ENCODE peak calls at places on chromosomes 2 and 18, in nine cellular contexts. One of them, this sample, is unnamed.

GRCh38 chr2:197879844-197880408 is 75.5 kb downstream of the PLCL1 start:
- DNase-seq in CD8-positive, alpha-beta T cell: no peak
- DNase-seq in cardiac muscle cell: no peak
- DNase-seq in Caki2: no peak
- DNase-seq in stimulated activated naive B cell treated with anti-CD40 and anti-IgM and Interleukin-4, amounts not matched to agents 10 μg/mL and 1 μg/mL and 100 μg/mL, for 72 hours: no peak
- DNase-seq in MM.1S: no peak
- DNase-seq in NCI-H510A treated with DMSO at 0.1 percent for 48 hours: no peak
- DNase-seq in activated CD8-positive, alpha-beta T cell treated with anti-CD3 and anti-CD28 coated beads for 36 hours: no peak
- DNase-seq in amniotic stem cell: no peak
- DNase-seq in this sample: no peak

GRCh38 chr2:46878240-46878877 is 37.2 kb downstream of the MCFD2 start:
- DNase-seq in CD8-positive, alpha-beta T cell: no peak
- DNase-seq in cardiac muscle cell: no peak
- DNase-seq in Caki2: no peak
- DNase-seq in stimulated activated naive B cell treated with anti-CD40 and anti-IgM and Interleukin-4, amounts not matched to agents 10 μg/mL and 1 μg/mL and 100 μg/mL, for 72 hours: no peak
- DNase-seq in MM.1S: no peak
- DNase-seq in NCI-H510A treated with DMSO at 0.1 percent for 48 hours: no peak
- DNase-seq in activated CD8-positive, alpha-beta T cell treated with anti-CD3 and anti-CD28 coated beads for 36 hours: no peak
- DNase-seq in amniotic stem cell: no peak
- DNase-seq in this sample: no peak

GRCh38 chr2:43989549-43989948 is 6.2 kb downstream of the LRPPRC start:
- DNase-seq in CD8-positive, alpha-beta T cell: no peak
- DNase-seq in cardiac muscle cell: no peak
- DNase-seq in Caki2: no peak
- DNase-seq in stimulated activated naive B cell treated with anti-CD40 and anti-IgM and Interleukin-4, amounts not matched to agents 10 μg/mL and 1 μg/mL and 100 μg/mL, for 72 hours: no peak
- DNase-seq in MM.1S: no peak
- DNase-seq in NCI-H510A treated with DMSO at 0.1 percent for 48 hours: no peak
- DNase-seq in activated CD8-positive, alpha-beta T cell treated with anti-CD3 and anti-CD28 coated beads for 36 hours: no peak
- DNase-seq in amniotic stem cell: no peak
- DNase-seq in this sample: no peak

GRCh38 chr2:28577796-28578680 is 82.2 kb downstream of the PLB1 start:
- DNase-seq in CD8-positive, alpha-beta T cell: no peak
- DNase-seq in cardiac muscle cell: no peak
- DNase-seq in Caki2: no peak
- DNase-seq in stimulated activated naive B cell treated with anti-CD40 and anti-IgM and Interleukin-4, amounts not matched to agents 10 μg/mL and 1 μg/mL and 100 μg/mL, for 72 hours: no peak
- DNase-seq in MM.1S: no peak
- DNase-seq in NCI-H510A treated with DMSO at 0.1 percent for 48 hours: no peak
- DNase-seq in activated CD8-positive, alpha-beta T cell treated with anti-CD3 and anti-CD28 coated beads for 36 hours: no peak
- DNase-seq in amniotic stem cell: no peak
- DNase-seq in this sample: no peak

GRCh38 chr2:96106991-96107882 is 9.1 kb downstream of the ADRA2B start:
- DNase-seq in CD8-positive, alpha-beta T cell: no peak
- DNase-seq in cardiac muscle cell: no peak
- DNase-seq in Caki2: no peak
- DNase-seq in stimulated activated naive B cell treated with anti-CD40 and anti-IgM and Interleukin-4, amounts not matched to agents 10 μg/mL and 1 μg/mL and 100 μg/mL, for 72 hours: no peak
- DNase-seq in MM.1S: no peak
- DNase-seq in NCI-H510A treated with DMSO at 0.1 percent for 48 hours: no peak
- DNase-seq in activated CD8-positive, alpha-beta T cell treated with anti-CD3 and anti-CD28 coated beads for 36 hours: no peak
- DNase-seq in amniotic stem cell: no peak
- DNase-seq in this sample: no peak

GRCh38 chr2:199818001-199818400 is 33.0 kb downstream of the FTCDNL1 start:
- DNase-seq in CD8-positive, alpha-beta T cell: no peak
- DNase-seq in cardiac muscle cell: no peak
- DNase-seq in Caki2: no peak
- DNase-seq in stimulated activated naive B cell treated with anti-CD40 and anti-IgM and Interleukin-4, amounts not matched to agents 10 μg/mL and 1 μg/mL and 100 μg/mL, for 72 hours: no peak
- DNase-seq in MM.1S: no peak
- DNase-seq in NCI-H510A treated with DMSO at 0.1 percent for 48 hours: peak
- DNase-seq in activated CD8-positive, alpha-beta T cell treated with anti-CD3 and anti-CD28 coated beads for 36 hours: no peak
- DNase-seq in amniotic stem cell: no peak
- DNase-seq in this sample: peak

GRCh38 chr2:121690095-121690494 is 40.8 kb upstream of the CLASP1 start:
- DNase-seq in CD8-positive, alpha-beta T cell: no peak
- DNase-seq in cardiac muscle cell: no peak
- DNase-seq in Caki2: no peak
- DNase-seq in stimulated activated naive B cell treated with anti-CD40 and anti-IgM and Interleukin-4, amounts not matched to agents 10 μg/mL and 1 μg/mL and 100 μg/mL, for 72 hours: no peak
- DNase-seq in MM.1S: no peak
- DNase-seq in NCI-H510A treated with DMSO at 0.1 percent for 48 hours: no peak
- DNase-seq in activated CD8-positive, alpha-beta T cell treated with anti-CD3 and anti-CD28 coated beads for 36 hours: no peak
- DNase-seq in amniotic stem cell: no peak
- DNase-seq in this sample: no peak

GRCh38 chr2:74777161-74777900 is 56.6 kb upstream of the HK2 start:
- DNase-seq in CD8-positive, alpha-beta T cell: no peak
- DNase-seq in cardiac muscle cell: no peak
- DNase-seq in Caki2: no peak
- DNase-seq in stimulated activated naive B cell treated with anti-CD40 and anti-IgM and Interleukin-4, amounts not matched to agents 10 μg/mL and 1 μg/mL and 100 μg/mL, for 72 hours: no peak
- DNase-seq in MM.1S: no peak
- DNase-seq in NCI-H510A treated with DMSO at 0.1 percent for 48 hours: no peak
- DNase-seq in activated CD8-positive, alpha-beta T cell treated with anti-CD3 and anti-CD28 coated beads for 36 hours: peak
- DNase-seq in amniotic stem cell: no peak
- DNase-seq in this sample: no peak

GRCh38 chr18:9017900-9018217 is 84.6 kb upstream of the NDUFV2 start:
- DNase-seq in CD8-positive, alpha-beta T cell: no peak
- DNase-seq in cardiac muscle cell: no peak
- DNase-seq in Caki2: no peak
- DNase-seq in stimulated activated naive B cell treated with anti-CD40 and anti-IgM and Interleukin-4, amounts not matched to agents 10 μg/mL and 1 μg/mL and 100 μg/mL, for 72 hours: no peak
- DNase-seq in MM.1S: no peak
- DNase-seq in NCI-H510A treated with DMSO at 0.1 percent for 48 hours: no peak
- DNase-seq in activated CD8-positive, alpha-beta T cell treated with anti-CD3 and anti-CD28 coated beads for 36 hours: no peak
- DNase-seq in amniotic stem cell: no peak
- DNase-seq in this sample: no peak

GRCh38 chr2:150630587-150631235 is 143.2 kb upstream of the RND3 start:
- DNase-seq in CD8-positive, alpha-beta T cell: no peak
- DNase-seq in cardiac muscle cell: peak
- DNase-seq in Caki2: peak
- DNase-seq in stimulated activated naive B cell treated with anti-CD40 and anti-IgM and Interleukin-4, amounts not matched to agents 10 μg/mL and 1 μg/mL and 100 μg/mL, for 72 hours: no peak
- DNase-seq in MM.1S: no peak
- DNase-seq in NCI-H510A treated with DMSO at 0.1 percent for 48 hours: no peak
- DNase-seq in activated CD8-positive, alpha-beta T cell treated with anti-CD3 and anti-CD28 coated beads for 36 hours: no peak
- DNase-seq in amniotic stem cell: no peak
- DNase-seq in this sample: no peak

GRCh38 chr2:31812051-31812798 is 198.6 kb downstream of the MEMO1 start:
- DNase-seq in CD8-positive, alpha-beta T cell: no peak
- DNase-seq in cardiac muscle cell: peak
- DNase-seq in Caki2: peak
- DNase-seq in stimulated activated naive B cell treated with anti-CD40 and anti-IgM and Interleukin-4, amounts not matched to agents 10 μg/mL and 1 μg/mL and 100 μg/mL, for 72 hours: peak
- DNase-seq in MM.1S: peak
- DNase-seq in NCI-H510A treated with DMSO at 0.1 percent for 48 hours: no peak
- DNase-seq in activated CD8-positive, alpha-beta T cell treated with anti-CD3 and anti-CD28 coated beads for 36 hours: peak
- DNase-seq in amniotic stem cell: no peak
- DNase-seq in this sample: no peak

GRCh38 chr2:69902213-69902922 is 8.6 kb downstream of the SNRNP27 start:
- DNase-seq in CD8-positive, alpha-beta T cell: no peak
- DNase-seq in cardiac muscle cell: no peak
- DNase-seq in Caki2: no peak
- DNase-seq in stimulated activated naive B cell treated with anti-CD40 and anti-IgM and Interleukin-4, amounts not matched to agents 10 μg/mL and 1 μg/mL and 100 μg/mL, for 72 hours: no peak
- DNase-seq in MM.1S: no peak
- DNase-seq in NCI-H510A treated with DMSO at 0.1 percent for 48 hours: no peak
- DNase-seq in activated CD8-positive, alpha-beta T cell treated with anti-CD3 and anti-CD28 coated beads for 36 hours: peak
- DNase-seq in amniotic stem cell: no peak
- DNase-seq in this sample: no peak

GRCh38 chr2:20145497-20146193 is 79.3 kb downstream of the SDC1 start:
- DNase-seq in CD8-positive, alpha-beta T cell: no peak
- DNase-seq in cardiac muscle cell: no peak
- DNase-seq in Caki2: no peak
- DNase-seq in stimulated activated naive B cell treated with anti-CD40 and anti-IgM and Interleukin-4, amounts not matched to agents 10 μg/mL and 1 μg/mL and 100 μg/mL, for 72 hours: no peak
- DNase-seq in MM.1S: no peak
- DNase-seq in NCI-H510A treated with DMSO at 0.1 percent for 48 hours: no peak
- DNase-seq in activated CD8-positive, alpha-beta T cell treated with anti-CD3 and anti-CD28 coated beads for 36 hours: peak
- DNase-seq in amniotic stem cell: no peak
- DNase-seq in this sample: no peak

GRCh38 chr18:61992923-61993322 is 100.1 kb upstream of the RNF152 start:
- DNase-seq in CD8-positive, alpha-beta T cell: no peak
- DNase-seq in cardiac muscle cell: peak
- DNase-seq in Caki2: no peak
- DNase-seq in stimulated activated naive B cell treated with anti-CD40 and anti-IgM and Interleukin-4, amounts not matched to agents 10 μg/mL and 1 μg/mL and 100 μg/mL, for 72 hours: no peak
- DNase-seq in MM.1S: peak
- DNase-seq in NCI-H510A treated with DMSO at 0.1 percent for 48 hours: no peak
- DNase-seq in activated CD8-positive, alpha-beta T cell treated with anti-CD3 and anti-CD28 coated beads for 36 hours: no peak
- DNase-seq in amniotic stem cell: no peak
- DNase-seq in this sample: no peak

GRCh38 chr2:121185571-121186074 is 99.4 kb downstream of the TFCP2L1 start:
- DNase-seq in CD8-positive, alpha-beta T cell: no peak
- DNase-seq in cardiac muscle cell: no peak
- DNase-seq in Caki2: no peak
- DNase-seq in stimulated activated naive B cell treated with anti-CD40 and anti-IgM and Interleukin-4, amounts not matched to agents 10 μg/mL and 1 μg/mL and 100 μg/mL, for 72 hours: no peak
- DNase-seq in MM.1S: no peak
- DNase-seq in NCI-H510A treated with DMSO at 0.1 percent for 48 hours: peak
- DNase-seq in activated CD8-positive, alpha-beta T cell treated with anti-CD3 and anti-CD28 coated beads for 36 hours: no peak
- DNase-seq in amniotic stem cell: no peak
- DNase-seq in this sample: peak

GRCh38 chr2:10019174-10019971 is 24.0 kb upstream of the KLF11 start:
- DNase-seq in CD8-positive, alpha-beta T cell: no peak
- DNase-seq in cardiac muscle cell: peak
- DNase-seq in Caki2: no peak
- DNase-seq in stimulated activated naive B cell treated with anti-CD40 and anti-IgM and Interleukin-4, amounts not matched to agents 10 μg/mL and 1 μg/mL and 100 μg/mL, for 72 hours: no peak
- DNase-seq in MM.1S: no peak
- DNase-seq in NCI-H510A treated with DMSO at 0.1 percent for 48 hours: no peak
- DNase-seq in activated CD8-positive, alpha-beta T cell treated with anti-CD3 and anti-CD28 coated beads for 36 hours: no peak
- DNase-seq in amniotic stem cell: no peak
- DNase-seq in this sample: no peak

GRCh38 chr18:8029731-8030130 is 462.6 kb downstream of the PTPRM start:
- DNase-seq in CD8-positive, alpha-beta T cell: no peak
- DNase-seq in cardiac muscle cell: no peak
- DNase-seq in Caki2: no peak
- DNase-seq in stimulated activated naive B cell treated with anti-CD40 and anti-IgM and Interleukin-4, amounts not matched to agents 10 μg/mL and 1 μg/mL and 100 μg/mL, for 72 hours: no peak
- DNase-seq in MM.1S: no peak
- DNase-seq in NCI-H510A treated with DMSO at 0.1 percent for 48 hours: no peak
- DNase-seq in activated CD8-positive, alpha-beta T cell treated with anti-CD3 and anti-CD28 coated beads for 36 hours: no peak
- DNase-seq in amniotic stem cell: no peak
- DNase-seq in this sample: no peak

GRCh38 chr2:27655155-27655951 is 8.1 kb downstream of the SUPT7L start:
- DNase-seq in CD8-positive, alpha-beta T cell: no peak
- DNase-seq in cardiac muscle cell: peak
- DNase-seq in Caki2: peak
- DNase-seq in stimulated activated naive B cell treated with anti-CD40 and anti-IgM and Interleukin-4, amounts not matched to agents 10 μg/mL and 1 μg/mL and 100 μg/mL, for 72 hours: no peak
- DNase-seq in MM.1S: no peak
- DNase-seq in NCI-H510A treated with DMSO at 0.1 percent for 48 hours: no peak
- DNase-seq in activated CD8-positive, alpha-beta T cell treated with anti-CD3 and anti-CD28 coated beads for 36 hours: no peak
- DNase-seq in amniotic stem cell: no peak
- DNase-seq in this sample: no peak

GRCh38 chr2:215437614-215438013 is 1.7 kb upstream of the FN1 start:
- DNase-seq in CD8-positive, alpha-beta T cell: no peak
- DNase-seq in cardiac muscle cell: peak
- DNase-seq in Caki2: no peak
- DNase-seq in stimulated activated naive B cell treated with anti-CD40 and anti-IgM and Interleukin-4, amounts not matched to agents 10 μg/mL and 1 μg/mL and 100 μg/mL, for 72 hours: no peak
- DNase-seq in MM.1S: no peak
- DNase-seq in NCI-H510A treated with DMSO at 0.1 percent for 48 hours: no peak
- DNase-seq in activated CD8-positive, alpha-beta T cell treated with anti-CD3 and anti-CD28 coated beads for 36 hours: no peak
- DNase-seq in amniotic stem cell: no peak
- DNase-seq in this sample: no peak

GRCh38 chr2:219060821-219061791 is at the start of gene IHH:
- DNase-seq in CD8-positive, alpha-beta T cell: no peak
- DNase-seq in cardiac muscle cell: peak
- DNase-seq in Caki2: no peak
- DNase-seq in stimulated activated naive B cell treated with anti-CD40 and anti-IgM and Interleukin-4, amounts not matched to agents 10 μg/mL and 1 μg/mL and 100 μg/mL, for 72 hours: no peak
- DNase-seq in MM.1S: no peak
- DNase-seq in NCI-H510A treated with DMSO at 0.1 percent for 48 hours: no peak
- DNase-seq in activated CD8-positive, alpha-beta T cell treated with anti-CD3 and anti-CD28 coated beads for 36 hours: peak
- DNase-seq in amniotic stem cell: no peak
- DNase-seq in this sample: no peak

GRCh38 chr18:57141208-57142129 is 5.4 kb upstream of the BOD1L2 start:
- DNase-seq in CD8-positive, alpha-beta T cell: no peak
- DNase-seq in cardiac muscle cell: no peak
- DNase-seq in Caki2: no peak
- DNase-seq in stimulated activated naive B cell treated with anti-CD40 and anti-IgM and Interleukin-4, amounts not matched to agents 10 μg/mL and 1 μg/mL and 100 μg/mL, for 72 hours: no peak
- DNase-seq in MM.1S: no peak
- DNase-seq in NCI-H510A treated with DMSO at 0.1 percent for 48 hours: peak
- DNase-seq in activated CD8-positive, alpha-beta T cell treated with anti-CD3 and anti-CD28 coated beads for 36 hours: no peak
- DNase-seq in amniotic stem cell: no peak
- DNase-seq in this sample: peak

GRCh38 chr2:128284037-128284441 is 34.6 kb downstream of the HS6ST1 start:
- DNase-seq in CD8-positive, alpha-beta T cell: no peak
- DNase-seq in cardiac muscle cell: no peak
- DNase-seq in Caki2: no peak
- DNase-seq in stimulated activated naive B cell treated with anti-CD40 and anti-IgM and Interleukin-4, amounts not matched to agents 10 μg/mL and 1 μg/mL and 100 μg/mL, for 72 hours: no peak
- DNase-seq in MM.1S: no peak
- DNase-seq in NCI-H510A treated with DMSO at 0.1 percent for 48 hours: no peak
- DNase-seq in activated CD8-positive, alpha-beta T cell treated with anti-CD3 and anti-CD28 coated beads for 36 hours: no peak
- DNase-seq in amniotic stem cell: no peak
- DNase-seq in this sample: no peak

GRCh38 chr2:105005601-105006000 is 32.3 kb upstream of the MRPS9 start:
- DNase-seq in CD8-positive, alpha-beta T cell: no peak
- DNase-seq in cardiac muscle cell: no peak
- DNase-seq in Caki2: no peak
- DNase-seq in stimulated activated naive B cell treated with anti-CD40 and anti-IgM and Interleukin-4, amounts not matched to agents 10 μg/mL and 1 μg/mL and 100 μg/mL, for 72 hours: no peak
- DNase-seq in MM.1S: no peak
- DNase-seq in NCI-H510A treated with DMSO at 0.1 percent for 48 hours: peak
- DNase-seq in activated CD8-positive, alpha-beta T cell treated with anti-CD3 and anti-CD28 coated beads for 36 hours: no peak
- DNase-seq in amniotic stem cell: no peak
- DNase-seq in this sample: peak

GRCh38 chr2:73588177-73588576 is 54.0 kb downstream of the NAT8 start:
- DNase-seq in CD8-positive, alpha-beta T cell: no peak
- DNase-seq in cardiac muscle cell: peak
- DNase-seq in Caki2: no peak
- DNase-seq in stimulated activated naive B cell treated with anti-CD40 and anti-IgM and Interleukin-4, amounts not matched to agents 10 μg/mL and 1 μg/mL and 100 μg/mL, for 72 hours: no peak
- DNase-seq in MM.1S: no peak
- DNase-seq in NCI-H510A treated with DMSO at 0.1 percent for 48 hours: peak
- DNase-seq in activated CD8-positive, alpha-beta T cell treated with anti-CD3 and anti-CD28 coated beads for 36 hours: no peak
- DNase-seq in amniotic stem cell: no peak
- DNase-seq in this sample: peak

GRCh38 chr2:148531175-148532048 is 113.1 kb upstream of the EPC2 start:
- DNase-seq in CD8-positive, alpha-beta T cell: no peak
- DNase-seq in cardiac muscle cell: no peak
- DNase-seq in Caki2: no peak
- DNase-seq in stimulated activated naive B cell treated with anti-CD40 and anti-IgM and Interleukin-4, amounts not matched to agents 10 μg/mL and 1 μg/mL and 100 μg/mL, for 72 hours: no peak
- DNase-seq in MM.1S: no peak
- DNase-seq in NCI-H510A treated with DMSO at 0.1 percent for 48 hours: no peak
- DNase-seq in activated CD8-positive, alpha-beta T cell treated with anti-CD3 and anti-CD28 coated beads for 36 hours: no peak
- DNase-seq in amniotic stem cell: no peak
- DNase-seq in this sample: no peak

GRCh38 chr2:200728630-200729029 is 83.1 kb upstream of the BZW1 start:
- DNase-seq in CD8-positive, alpha-beta T cell: no peak
- DNase-seq in cardiac muscle cell: peak
- DNase-seq in Caki2: no peak
- DNase-seq in stimulated activated naive B cell treated with anti-CD40 and anti-IgM and Interleukin-4, amounts not matched to agents 10 μg/mL and 1 μg/mL and 100 μg/mL, for 72 hours: no peak
- DNase-seq in MM.1S: no peak
- DNase-seq in NCI-H510A treated with DMSO at 0.1 percent for 48 hours: no peak
- DNase-seq in activated CD8-positive, alpha-beta T cell treated with anti-CD3 and anti-CD28 coated beads for 36 hours: no peak
- DNase-seq in amniotic stem cell: no peak
- DNase-seq in this sample: no peak

GRCh38 chr2:201182650-201183372 is at the start of gene CASP10:
- DNase-seq in CD8-positive, alpha-beta T cell: no peak
- DNase-seq in cardiac muscle cell: peak
- DNase-seq in Caki2: peak
- DNase-seq in stimulated activated naive B cell treated with anti-CD40 and anti-IgM and Interleukin-4, amounts not matched to agents 10 μg/mL and 1 μg/mL and 100 μg/mL, for 72 hours: peak
- DNase-seq in MM.1S: peak
- DNase-seq in NCI-H510A treated with DMSO at 0.1 percent for 48 hours: no peak
- DNase-seq in activated CD8-positive, alpha-beta T cell treated with anti-CD3 and anti-CD28 coated beads for 36 hours: peak
- DNase-seq in amniotic stem cell: no peak
- DNase-seq in this sample: no peak

GRCh38 chr2:86072271-86072858 is 33.3 kb downstream of the POLR1A start:
- DNase-seq in CD8-positive, alpha-beta T cell: no peak
- DNase-seq in cardiac muscle cell: no peak
- DNase-seq in Caki2: peak
- DNase-seq in stimulated activated naive B cell treated with anti-CD40 and anti-IgM and Interleukin-4, amounts not matched to agents 10 μg/mL and 1 μg/mL and 100 μg/mL, for 72 hours: peak
- DNase-seq in MM.1S: peak
- DNase-seq in NCI-H510A treated with DMSO at 0.1 percent for 48 hours: no peak
- DNase-seq in activated CD8-positive, alpha-beta T cell treated with anti-CD3 and anti-CD28 coated beads for 36 hours: no peak
- DNase-seq in amniotic stem cell: no peak
- DNase-seq in this sample: peak

GRCh38 chr2:27092696-27093429 is 6.3 kb downstream of the KHK start:
- DNase-seq in CD8-positive, alpha-beta T cell: no peak
- DNase-seq in cardiac muscle cell: no peak
- DNase-seq in Caki2: no peak
- DNase-seq in stimulated activated naive B cell treated with anti-CD40 and anti-IgM and Interleukin-4, amounts not matched to agents 10 μg/mL and 1 μg/mL and 100 μg/mL, for 72 hours: no peak
- DNase-seq in MM.1S: no peak
- DNase-seq in NCI-H510A treated with DMSO at 0.1 percent for 48 hours: no peak
- DNase-seq in activated CD8-positive, alpha-beta T cell treated with anti-CD3 and anti-CD28 coated beads for 36 hours: no peak
- DNase-seq in amniotic stem cell: no peak
- DNase-seq in this sample: no peak

GRCh38 chr2:55120634-55121359 is 70.5 kb upstream of the RTN4 start:
- DNase-seq in CD8-positive, alpha-beta T cell: no peak
- DNase-seq in cardiac muscle cell: peak
- DNase-seq in Caki2: no peak
- DNase-seq in stimulated activated naive B cell treated with anti-CD40 and anti-IgM and Interleukin-4, amounts not matched to agents 10 μg/mL and 1 μg/mL and 100 μg/mL, for 72 hours: no peak
- DNase-seq in MM.1S: no peak
- DNase-seq in NCI-H510A treated with DMSO at 0.1 percent for 48 hours: no peak
- DNase-seq in activated CD8-positive, alpha-beta T cell treated with anti-CD3 and anti-CD28 coated beads for 36 hours: no peak
- DNase-seq in amniotic stem cell: no peak
- DNase-seq in this sample: no peak

GRCh38 chr2:154855113-154855512 is 156.6 kb downstream of the KCNJ3 start:
- DNase-seq in CD8-positive, alpha-beta T cell: no peak
- DNase-seq in cardiac muscle cell: no peak
- DNase-seq in Caki2: no peak
- DNase-seq in stimulated activated naive B cell treated with anti-CD40 and anti-IgM and Interleukin-4, amounts not matched to agents 10 μg/mL and 1 μg/mL and 100 μg/mL, for 72 hours: no peak
- DNase-seq in MM.1S: no peak
- DNase-seq in NCI-H510A treated with DMSO at 0.1 percent for 48 hours: no peak
- DNase-seq in activated CD8-positive, alpha-beta T cell treated with anti-CD3 and anti-CD28 coated beads for 36 hours: no peak
- DNase-seq in amniotic stem cell: no peak
- DNase-seq in this sample: no peak